ENCODE peak calls at places on chromosomes 7 and 10, in four cellular contexts. One of them, this sample, is unnamed.

GRCh38 chr10:49679480-49679893 is at the start of gene C10orf53:
- DNase-seq in K562: peak
- DNase-seq in WTC11: peak
- DNase-seq in HepG2: no peak
- DNase-seq in this sample: no peak

GRCh38 chr10:120574986-120575385 is 118.0 kb downstream of the PLPP4 start:
- DNase-seq in WTC11: no peak
- DNase-seq in HepG2: no peak
- DNase-seq in K562: no peak
- DNase-seq in this sample: no peak

GRCh38 chr10:94066411-94066810 is 72.7 kb downstream of the PLCE1 start:
- DNase-seq in K562: peak
- DNase-seq in HepG2: peak
- DNase-seq in WTC11: peak
- DNase-seq in this sample: no peak

GRCh38 chr10:50918529-50918928 is 33.1 kb upstream of the A1CF start:
- DNase-seq in HepG2: no peak
- DNase-seq in WTC11: no peak
- DNase-seq in K562: no peak
- DNase-seq in this sample: no peak

GRCh38 chr7:32658034-32658944 is 163.0 kb downstream of the AVL9 start:
- DNase-seq in WTC11: no peak
- DNase-seq in HepG2: no peak
- DNase-seq in K562: peak
- DNase-seq in this sample: peak

GRCh38 chr10:116268976-116269375 is 4.0 kb downstream of the GFRA1 start:
- DNase-seq in WTC11: no peak
- DNase-seq in HepG2: no peak
- DNase-seq in K562: no peak
- DNase-seq in this sample: no peak

GRCh38 chr7:151539055-151539714 is 19.5 kb upstream of the RHEB start:
- DNase-seq in K562: no peak
- DNase-seq in HepG2: no peak
- DNase-seq in WTC11: no peak
- DNase-seq in this sample: no peak

GRCh38 chr7:76204147-76204546 is 2.5 kb downstream of the SRRM3 start:
- DNase-seq in HepG2: no peak
- DNase-seq in WTC11: no peak
- DNase-seq in K562: no peak
- DNase-seq in this sample: no peak

GRCh38 chr7:48244902-48245301 is 73.6 kb downstream of the ABCA13 start:
- DNase-seq in K562: no peak
- DNase-seq in WTC11: no peak
- DNase-seq in HepG2: no peak
- DNase-seq in this sample: no peak

GRCh38 chr10:69457771-69458237 is 6.5 kb downstream of the TSPAN15 start:
- DNase-seq in WTC11: no peak
- DNase-seq in HepG2: no peak
- DNase-seq in K562: peak
- DNase-seq in this sample: no peak

GRCh38 chr7:115851291-115851690 is 179.3 kb downstream of the TFEC start:
- DNase-seq in K562: peak
- DNase-seq in WTC11: no peak
- DNase-seq in HepG2: peak
- DNase-seq in this sample: no peak

GRCh38 chr7:55249332-55249731 is 115.8 kb upstream of the LANCL2 start:
- DNase-seq in WTC11: no peak
- DNase-seq in HepG2: no peak
- DNase-seq in K562: no peak
- DNase-seq in this sample: no peak

GRCh38 chr10:3524086-3524960 is 260.7 kb downstream of the KLF6 start:
- DNase-seq in HepG2: no peak
- DNase-seq in K562: no peak
- DNase-seq in WTC11: no peak
- DNase-seq in this sample: no peak

GRCh38 chr7:32357535-32358277 is 132.5 kb downstream of the LSM5 start:
- DNase-seq in K562: no peak
- DNase-seq in HepG2: no peak
- DNase-seq in WTC11: no peak
- DNase-seq in this sample: peak

GRCh38 chr7:22411977-22412693 is 55.2 kb upstream of the RAPGEF5 start:
- DNase-seq in WTC11: no peak
- DNase-seq in K562: no peak
- DNase-seq in HepG2: no peak
- DNase-seq in this sample: no peak

GRCh38 chr7:77409739-77410545 is 6.2 kb downstream of the GSAP start:
- DNase-seq in WTC11: no peak
- DNase-seq in HepG2: peak
- DNase-seq in K562: no peak
- DNase-seq in this sample: no peak

GRCh38 chr10:69828115-69828870 is 26.6 kb downstream of the COL13A1 start:
- DNase-seq in WTC11: no peak
- DNase-seq in K562: no peak
- DNase-seq in HepG2: no peak
- DNase-seq in this sample: no peak

GRCh38 chr10:65931291-65932080 is 994.4 kb upstream of the LRRTM3 start:
- DNase-seq in WTC11: no peak
- DNase-seq in HepG2: no peak
- DNase-seq in K562: no peak
- DNase-seq in this sample: no peak

GRCh38 chr7:16695621-16696237 is 49.7 kb downstream of the BZW2 start:
- DNase-seq in HepG2: peak
- DNase-seq in K562: peak
- DNase-seq in WTC11: peak
- DNase-seq in this sample: peak

GRCh38 chr10:132836832-132837540 is 51.0 kb upstream of the NKX6-2 start:
- DNase-seq in WTC11: peak
- DNase-seq in HepG2: peak
- DNase-seq in K562: peak
- DNase-seq in this sample: peak

GRCh38 chr10:21751341-21752310 is 217.6 kb downstream of the MLLT10 start:
- DNase-seq in K562: peak
- DNase-seq in HepG2: no peak
- DNase-seq in WTC11: peak
- DNase-seq in this sample: no peak

GRCh38 chr7:6228865-6229264 is 43.6 kb downstream of the CYTH3 start:
- DNase-seq in K562: peak
- DNase-seq in WTC11: no peak
- DNase-seq in HepG2: no peak
- DNase-seq in this sample: no peak

GRCh38 chr7:74570533-74571156 is 86.9 kb upstream of the GTF2I start:
- DNase-seq in HepG2: no peak
- DNase-seq in WTC11: no peak
- DNase-seq in K562: no peak
- DNase-seq in this sample: no peak

GRCh38 chr7:87344446-87344845 is 1.0 kb upstream of the CROT start:
- DNase-seq in WTC11: no peak
- DNase-seq in HepG2: no peak
- DNase-seq in K562: no peak
- DNase-seq in this sample: no peak

GRCh38 chr7:22549667-22550513 is 49.9 kb upstream of the STEAP1B start:
- DNase-seq in HepG2: peak
- DNase-seq in WTC11: peak
- DNase-seq in K562: no peak
- DNase-seq in this sample: peak

GRCh38 chr7:78226059-78226658 is 427.6 kb downstream of the PHTF2 start:
- DNase-seq in K562: peak
- DNase-seq in WTC11: peak
- DNase-seq in HepG2: peak
- DNase-seq in this sample: peak

GRCh38 chr10:29736325-29737208 is 101.8 kb upstream of the SVIL start:
- DNase-seq in HepG2: no peak
- DNase-seq in WTC11: peak
- DNase-seq in K562: no peak
- DNase-seq in this sample: peak

GRCh38 chr7:102097601-102098161 is 189.0 kb upstream of the SH2B2 start:
- DNase-seq in HepG2: no peak
- DNase-seq in K562: no peak
- DNase-seq in WTC11: no peak
- DNase-seq in this sample: peak

GRCh38 chr7:30112103-30112713 is 22.6 kb upstream of the MTURN start:
- DNase-seq in WTC11: no peak
- DNase-seq in K562: no peak
- DNase-seq in HepG2: no peak
- DNase-seq in this sample: no peak

GRCh38 chr10:111725035-111725434 is 458.5 kb downstream of the GPAM start:
- DNase-seq in HepG2: no peak
- DNase-seq in K562: no peak
- DNase-seq in WTC11: no peak
- DNase-seq in this sample: no peak

GRCh38 chr7:20894806-20895205 is 108.1 kb upstream of the SP8 start:
- DNase-seq in HepG2: no peak
- DNase-seq in WTC11: no peak
- DNase-seq in K562: no peak
- DNase-seq in this sample: no peak

GRCh38 chr10:101143354-101143648 is 12.2 kb downstream of the TLX1 start:
- DNase-seq in K562: no peak
- DNase-seq in WTC11: no peak
- DNase-seq in HepG2: no peak
- DNase-seq in this sample: no peak
- TF ChIP-seq CTCF in K562: no peak
- TF ChIP-seq CTCF in WTC11: no peak
- TF ChIP-seq CTCF in HepG2: no peak
- TF ChIP-seq CTCF in this sample: no peak

GRCh38 chr7:50418526-50418925 is 31.6 kb downstream of the FIGNL1 start:
- DNase-seq in HepG2: no peak
- DNase-seq in WTC11: no peak
- DNase-seq in K562: no peak
- DNase-seq in this sample: no peak
- TF ChIP-seq NR3C1 in HepG2: no peak
- TF ChIP-seq NR3C1 in WTC11: no peak
- TF ChIP-seq NR3C1 in K562: no peak
- TF ChIP-seq NR3C1 in this sample: no peak

DNA sequence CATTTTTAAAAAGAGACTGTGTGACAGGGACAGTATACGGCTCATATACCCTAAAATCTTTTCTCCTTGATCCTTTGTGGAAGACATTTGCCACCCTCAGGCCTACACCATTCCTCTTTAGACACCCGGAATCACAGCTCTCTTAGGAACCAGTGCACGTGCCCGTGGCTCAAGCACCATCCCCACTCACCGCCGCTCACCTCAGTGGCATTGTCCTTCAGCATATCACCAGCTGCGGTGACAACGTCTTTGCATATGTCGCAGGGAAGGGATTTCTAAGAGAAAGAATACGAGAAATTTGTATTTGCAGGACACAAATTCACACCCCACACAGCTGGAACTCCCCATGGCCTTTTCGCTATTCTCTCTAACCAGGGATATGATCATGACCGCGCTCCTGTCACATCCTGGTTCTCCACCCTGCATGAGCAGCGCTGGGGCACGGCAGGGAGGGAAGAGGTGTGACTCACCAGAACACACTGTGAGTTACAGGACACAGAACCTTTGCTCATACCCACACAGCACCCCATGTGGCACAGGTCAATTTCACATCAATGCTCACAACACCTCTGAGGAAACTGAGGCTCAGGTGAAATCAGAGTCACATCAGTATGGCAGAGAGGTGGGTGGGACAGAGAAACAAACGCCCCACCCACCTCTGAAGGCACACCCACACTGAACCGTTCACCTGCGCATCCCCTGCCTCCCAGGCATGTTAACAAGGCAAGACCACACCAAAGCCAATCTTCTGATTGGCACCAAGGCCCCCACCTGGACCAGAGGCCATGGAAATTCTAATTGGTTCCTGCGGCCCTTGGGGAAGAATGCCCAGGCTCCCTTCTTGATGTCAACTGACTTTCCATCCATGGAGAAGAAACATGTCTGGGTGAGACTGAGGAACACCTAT is 19.2 kb downstream of the PSAP start:
- DNase-seq in K562: no peak
- DNase-seq in HepG2: no peak
- DNase-seq in WTC11: no peak
- DNase-seq in this sample: peak
- TF ChIP-seq CTCF in K562: no peak
- TF ChIP-seq CTCF in HepG2: no peak
- TF ChIP-seq CTCF in WTC11: no peak
- TF ChIP-seq CTCF in this sample: no peak

DNA sequence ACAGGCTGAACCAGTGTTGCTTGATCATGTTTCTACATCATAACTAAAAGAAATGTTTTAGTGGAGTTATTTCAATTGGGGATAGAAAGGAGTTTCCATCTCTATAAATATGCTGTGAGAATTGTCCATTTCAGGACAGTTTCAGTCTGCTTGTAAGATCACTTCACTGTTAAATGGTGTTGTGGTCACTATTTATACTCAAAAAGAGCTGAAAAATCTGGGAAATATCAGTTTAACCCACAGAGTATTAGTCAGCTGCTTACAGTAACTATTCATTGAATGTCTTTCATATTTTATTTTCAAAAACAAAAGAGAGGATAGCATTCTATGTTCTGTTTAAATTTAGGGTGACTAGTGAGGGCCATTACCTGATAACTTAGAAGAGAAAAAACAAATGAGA is 85.4 kb upstream of the PLXDC2 start:
- DNase-seq in K562: no peak
- DNase-seq in WTC11: no peak
- DNase-seq in HepG2: no peak
- DNase-seq in this sample: no peak
- TF ChIP-seq NR3C1 in K562: no peak
- TF ChIP-seq NR3C1 in WTC11: no peak
- TF ChIP-seq NR3C1 in HepG2: no peak
- TF ChIP-seq NR3C1 in this sample: no peak

GRCh38 chr10:100728928-100729876 is 16.2 kb upstream of the PAX2 start:
- DNase-seq in WTC11: peak
- DNase-seq in HepG2: peak
- DNase-seq in K562: peak
- DNase-seq in this sample: peak
- TF ChIP-seq CTCF in WTC11: peak
- TF ChIP-seq CTCF in HepG2: peak
- TF ChIP-seq CTCF in K562: peak
- TF ChIP-seq CTCF in this sample: peak

GRCh38 chr7:514651-515598 is 4.7 kb downstream of the PDGFA start:
- DNase-seq in WTC11: peak
- DNase-seq in HepG2: no peak
- DNase-seq in K562: no peak
- DNase-seq in this sample: no peak
- TF ChIP-seq NR3C1 in WTC11: no peak
- TF ChIP-seq NR3C1 in HepG2: no peak
- TF ChIP-seq NR3C1 in K562: no peak
- TF ChIP-seq NR3C1 in this sample: no peak

DNA sequence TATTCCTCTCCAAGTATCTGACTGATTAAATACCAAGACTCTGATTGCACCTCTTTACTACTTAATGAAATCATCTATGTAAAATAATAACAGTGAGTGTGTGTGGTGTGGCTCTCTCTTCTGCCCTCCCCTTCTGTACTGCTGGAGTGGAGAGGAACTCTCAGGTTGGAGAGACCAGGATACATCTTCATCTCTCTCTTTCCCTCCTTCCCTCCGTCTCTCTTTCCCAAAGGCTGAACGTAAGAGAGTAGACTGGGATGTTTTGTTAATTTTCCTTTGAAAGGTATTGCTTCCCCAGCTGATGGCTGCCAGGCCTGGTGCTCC is 272 bp upstream of the GJC3 start:
- DNase-seq in HepG2: no peak
- DNase-seq in WTC11: no peak
- DNase-seq in K562: no peak
- DNase-seq in this sample: no peak
- TF ChIP-seq CTCF in HepG2: no peak
- TF ChIP-seq CTCF in WTC11: peak
- TF ChIP-seq CTCF in K562: no peak
- TF ChIP-seq CTCF in this sample: no peak